ENCODE peak calls at places on chromosome 16, in six cellular contexts. One of them, this sample, is unnamed.

GRCh38 chr16:73092236-73092781 is 44.4 kb upstream of the ZFHX3 start:
- DNase-seq in activated CD4-positive, alpha-beta T cell treated with anti-CD3 and anti-CD28 coated beads, Interleukin-2, amount 10 ng/mL, durations not matched to agents 7 days and 5 days: no peak
- DNase-seq in retinal pigment epithelial cell: no peak
- DNase-seq in T-helper 1 cell: no peak
- DNase-seq in activated CD8-positive, alpha-beta memory T cell treated with anti-CD3 and anti-CD28 coated beads, Interleukin-2, amount 10 ng/mL, durations not matched to agents 7 days and 5 days: no peak
- DNase-seq in heart left ventricle: no peak
- DNase-seq in this sample: no peak

GRCh38 chr16:47971225-47971624 is 184.6 kb downstream of the ABCC12 start:
- DNase-seq in heart left ventricle: no peak
- DNase-seq in retinal pigment epithelial cell: no peak
- DNase-seq in T-helper 1 cell: no peak
- DNase-seq in activated CD4-positive, alpha-beta T cell treated with anti-CD3 and anti-CD28 coated beads, Interleukin-2, amount 10 ng/mL, durations not matched to agents 7 days and 5 days: no peak
- DNase-seq in activated CD8-positive, alpha-beta memory T cell treated with anti-CD3 and anti-CD28 coated beads, Interleukin-2, amount 10 ng/mL, durations not matched to agents 7 days and 5 days: no peak
- DNase-seq in this sample: no peak

GRCh38 chr16:30805370-30806169 is 18.6 kb upstream of the ZNF629 start:
- DNase-seq in T-helper 1 cell: no peak
- DNase-seq in activated CD8-positive, alpha-beta memory T cell treated with anti-CD3 and anti-CD28 coated beads, Interleukin-2, amount 10 ng/mL, durations not matched to agents 7 days and 5 days: no peak
- DNase-seq in retinal pigment epithelial cell: peak
- DNase-seq in activated CD4-positive, alpha-beta T cell treated with anti-CD3 and anti-CD28 coated beads, Interleukin-2, amount 10 ng/mL, durations not matched to agents 7 days and 5 days: no peak
- DNase-seq in heart left ventricle: peak
- DNase-seq in this sample: peak

GRCh38 chr16:67526149-67526732 is 2.4 kb upstream of the RIPOR1 start:
- DNase-seq in T-helper 1 cell: no peak
- DNase-seq in heart left ventricle: no peak
- DNase-seq in activated CD8-positive, alpha-beta memory T cell treated with anti-CD3 and anti-CD28 coated beads, Interleukin-2, amount 10 ng/mL, durations not matched to agents 7 days and 5 days: no peak
- DNase-seq in retinal pigment epithelial cell: no peak
- DNase-seq in activated CD4-positive, alpha-beta T cell treated with anti-CD3 and anti-CD28 coated beads, Interleukin-2, amount 10 ng/mL, durations not matched to agents 7 days and 5 days: no peak
- DNase-seq in this sample: no peak

GRCh38 chr16:19607610-19608280 is 52.2 kb downstream of the VPS35L start:
- DNase-seq in activated CD4-positive, alpha-beta T cell treated with anti-CD3 and anti-CD28 coated beads, Interleukin-2, amount 10 ng/mL, durations not matched to agents 7 days and 5 days: no peak
- DNase-seq in activated CD8-positive, alpha-beta memory T cell treated with anti-CD3 and anti-CD28 coated beads, Interleukin-2, amount 10 ng/mL, durations not matched to agents 7 days and 5 days: no peak
- DNase-seq in heart left ventricle: no peak
- DNase-seq in retinal pigment epithelial cell: no peak
- DNase-seq in T-helper 1 cell: no peak
- DNase-seq in this sample: no peak

GRCh38 chr16:67442581-67443255 is 11.8 kb downstream of the HSD11B2 start:
- DNase-seq in T-helper 1 cell: no peak
- DNase-seq in heart left ventricle: no peak
- DNase-seq in activated CD4-positive, alpha-beta T cell treated with anti-CD3 and anti-CD28 coated beads, Interleukin-2, amount 10 ng/mL, durations not matched to agents 7 days and 5 days: no peak
- DNase-seq in retinal pigment epithelial cell: no peak
- DNase-seq in activated CD8-positive, alpha-beta memory T cell treated with anti-CD3 and anti-CD28 coated beads, Interleukin-2, amount 10 ng/mL, durations not matched to agents 7 days and 5 days: no peak
- DNase-seq in this sample: no peak

GRCh38 chr16:21167360-21167759 is 8.9 kb downstream of the LDAF1 start:
- DNase-seq in T-helper 1 cell: no peak
- DNase-seq in retinal pigment epithelial cell: no peak
- DNase-seq in activated CD8-positive, alpha-beta memory T cell treated with anti-CD3 and anti-CD28 coated beads, Interleukin-2, amount 10 ng/mL, durations not matched to agents 7 days and 5 days: no peak
- DNase-seq in heart left ventricle: no peak
- DNase-seq in activated CD4-positive, alpha-beta T cell treated with anti-CD3 and anti-CD28 coated beads, Interleukin-2, amount 10 ng/mL, durations not matched to agents 7 days and 5 days: no peak
- DNase-seq in this sample: no peak

GRCh38 chr16:66408181-66409048 is 18.7 kb upstream of the BEAN1 start:
- DNase-seq in activated CD8-positive, alpha-beta memory T cell treated with anti-CD3 and anti-CD28 coated beads, Interleukin-2, amount 10 ng/mL, durations not matched to agents 7 days and 5 days: peak
- DNase-seq in heart left ventricle: peak
- DNase-seq in activated CD4-positive, alpha-beta T cell treated with anti-CD3 and anti-CD28 coated beads, Interleukin-2, amount 10 ng/mL, durations not matched to agents 7 days and 5 days: peak
- DNase-seq in T-helper 1 cell: peak
- DNase-seq in retinal pigment epithelial cell: peak
- DNase-seq in this sample: no peak

GRCh38 chr16:12896562-12896961 is 4.8 kb upstream of the SHISA9 start:
- DNase-seq in heart left ventricle: no peak
- DNase-seq in retinal pigment epithelial cell: no peak
- DNase-seq in activated CD4-positive, alpha-beta T cell treated with anti-CD3 and anti-CD28 coated beads, Interleukin-2, amount 10 ng/mL, durations not matched to agents 7 days and 5 days: peak
- DNase-seq in T-helper 1 cell: peak
- DNase-seq in activated CD8-positive, alpha-beta memory T cell treated with anti-CD3 and anti-CD28 coated beads, Interleukin-2, amount 10 ng/mL, durations not matched to agents 7 days and 5 days: no peak
- DNase-seq in this sample: no peak

GRCh38 chr16:4200000-4200780 is 41.7 kb downstream of the SRL start:
- DNase-seq in heart left ventricle: peak
- DNase-seq in T-helper 1 cell: peak
- DNase-seq in retinal pigment epithelial cell: no peak
- DNase-seq in activated CD8-positive, alpha-beta memory T cell treated with anti-CD3 and anti-CD28 coated beads, Interleukin-2, amount 10 ng/mL, durations not matched to agents 7 days and 5 days: peak
- DNase-seq in activated CD4-positive, alpha-beta T cell treated with anti-CD3 and anti-CD28 coated beads, Interleukin-2, amount 10 ng/mL, durations not matched to agents 7 days and 5 days: peak
- DNase-seq in this sample: peak

GRCh38 chr16:68564367-68564985 is 25.4 kb downstream of the ZFP90 start:
- DNase-seq in heart left ventricle: no peak
- DNase-seq in activated CD8-positive, alpha-beta memory T cell treated with anti-CD3 and anti-CD28 coated beads, Interleukin-2, amount 10 ng/mL, durations not matched to agents 7 days and 5 days: no peak
- DNase-seq in activated CD4-positive, alpha-beta T cell treated with anti-CD3 and anti-CD28 coated beads, Interleukin-2, amount 10 ng/mL, durations not matched to agents 7 days and 5 days: no peak
- DNase-seq in retinal pigment epithelial cell: no peak
- DNase-seq in T-helper 1 cell: peak
- DNase-seq in this sample: no peak

GRCh38 chr16:8355714-8356113 is 234.6 kb downstream of the TMEM114 start:
- DNase-seq in activated CD8-positive, alpha-beta memory T cell treated with anti-CD3 and anti-CD28 coated beads, Interleukin-2, amount 10 ng/mL, durations not matched to agents 7 days and 5 days: no peak
- DNase-seq in heart left ventricle: no peak
- DNase-seq in T-helper 1 cell: no peak
- DNase-seq in retinal pigment epithelial cell: no peak
- DNase-seq in activated CD4-positive, alpha-beta T cell treated with anti-CD3 and anti-CD28 coated beads, Interleukin-2, amount 10 ng/mL, durations not matched to agents 7 days and 5 days: no peak
- DNase-seq in this sample: no peak

GRCh38 chr16:65660390-65660789 is 538.5 kb upstream of the CDH11 start:
- DNase-seq in retinal pigment epithelial cell: no peak
- DNase-seq in activated CD8-positive, alpha-beta memory T cell treated with anti-CD3 and anti-CD28 coated beads, Interleukin-2, amount 10 ng/mL, durations not matched to agents 7 days and 5 days: no peak
- DNase-seq in activated CD4-positive, alpha-beta T cell treated with anti-CD3 and anti-CD28 coated beads, Interleukin-2, amount 10 ng/mL, durations not matched to agents 7 days and 5 days: no peak
- DNase-seq in heart left ventricle: no peak
- DNase-seq in T-helper 1 cell: no peak
- DNase-seq in this sample: no peak

GRCh38 chr16:8070501-8070900 is 519.8 kb downstream of the TMEM114 start:
- DNase-seq in retinal pigment epithelial cell: no peak
- DNase-seq in activated CD8-positive, alpha-beta memory T cell treated with anti-CD3 and anti-CD28 coated beads, Interleukin-2, amount 10 ng/mL, durations not matched to agents 7 days and 5 days: no peak
- DNase-seq in T-helper 1 cell: no peak
- DNase-seq in heart left ventricle: no peak
- DNase-seq in activated CD4-positive, alpha-beta T cell treated with anti-CD3 and anti-CD28 coated beads, Interleukin-2, amount 10 ng/mL, durations not matched to agents 7 days and 5 days: no peak
- DNase-seq in this sample: no peak

GRCh38 chr16:56257260-56257659 is 66.0 kb downstream of the GNAO1 start:
- DNase-seq in heart left ventricle: peak
- DNase-seq in T-helper 1 cell: no peak
- DNase-seq in retinal pigment epithelial cell: no peak
- DNase-seq in activated CD8-positive, alpha-beta memory T cell treated with anti-CD3 and anti-CD28 coated beads, Interleukin-2, amount 10 ng/mL, durations not matched to agents 7 days and 5 days: no peak
- DNase-seq in activated CD4-positive, alpha-beta T cell treated with anti-CD3 and anti-CD28 coated beads, Interleukin-2, amount 10 ng/mL, durations not matched to agents 7 days and 5 days: no peak
- DNase-seq in this sample: peak

GRCh38 chr16:47461598-47462266 is 601 bp downstream of the PHKB start:
- DNase-seq in heart left ventricle: no peak
- DNase-seq in retinal pigment epithelial cell: peak
- DNase-seq in T-helper 1 cell: peak
- DNase-seq in activated CD8-positive, alpha-beta memory T cell treated with anti-CD3 and anti-CD28 coated beads, Interleukin-2, amount 10 ng/mL, durations not matched to agents 7 days and 5 days: peak
- DNase-seq in activated CD4-positive, alpha-beta T cell treated with anti-CD3 and anti-CD28 coated beads, Interleukin-2, amount 10 ng/mL, durations not matched to agents 7 days and 5 days: peak
- DNase-seq in this sample: no peak

GRCh38 chr16:31529398-31530312 is 2.0 kb downstream of the AHSP start:
- DNase-seq in activated CD4-positive, alpha-beta T cell treated with anti-CD3 and anti-CD28 coated beads, Interleukin-2, amount 10 ng/mL, durations not matched to agents 7 days and 5 days: no peak
- DNase-seq in T-helper 1 cell: no peak
- DNase-seq in heart left ventricle: no peak
- DNase-seq in activated CD8-positive, alpha-beta memory T cell treated with anti-CD3 and anti-CD28 coated beads, Interleukin-2, amount 10 ng/mL, durations not matched to agents 7 days and 5 days: peak
- DNase-seq in retinal pigment epithelial cell: no peak
- DNase-seq in this sample: no peak

GRCh38 chr16:27225536-27226360 is 22.4 kb downstream of the KDM8 start:
- DNase-seq in T-helper 1 cell: no peak
- DNase-seq in activated CD8-positive, alpha-beta memory T cell treated with anti-CD3 and anti-CD28 coated beads, Interleukin-2, amount 10 ng/mL, durations not matched to agents 7 days and 5 days: no peak
- DNase-seq in retinal pigment epithelial cell: no peak
- DNase-seq in heart left ventricle: peak
- DNase-seq in activated CD4-positive, alpha-beta T cell treated with anti-CD3 and anti-CD28 coated beads, Interleukin-2, amount 10 ng/mL, durations not matched to agents 7 days and 5 days: no peak
- DNase-seq in this sample: no peak